ENCODE peak calls at places on chromosome 5, in ten cellular contexts. G, T, Q, A, S, D, F, V, U and K are unnamed samples.

GRCh38 chr5:115470921-115471320 is 73.7 kb downstream of the FEM1C start:
- DNase-seq in G (no peak), T (no peak), Q (no peak), A (no peak), S (no peak), D (no peak), F (no peak), V (no peak), U (no peak), K (no peak)

GRCh38 chr5:7518947-7519560 is 123.1 kb downstream of the ADCY2 start:
- DNase-seq in G (peak; percentile 39), T (no peak), Q (no peak), A (no peak), S (no peak), D (no peak), F (no peak), V (no peak), U (no peak), K (no peak)

GRCh38 chr5:152464048-152464447 is 59.0 kb upstream of the NMUR2 start:
- DNase-seq in G (no peak), T (no peak), Q (no peak), A (no peak), S (no peak), D (no peak), F (no peak), V (no peak), U (no peak), K (no peak)

GRCh38 chr5:56476487-56476856 is 243.3 kb upstream of the ANKRD55 start:
- DNase-seq in G (no peak), T (no peak), Q (no peak), A (no peak), S (no peak), D (no peak), F (no peak), V (no peak), U (no peak), K (no peak)

GRCh38 chr5:145068696-145069095 is 766.4 kb downstream of the PRELID2 start:
- DNase-seq in G (no peak), T (no peak), Q (no peak), A (no peak), S (no peak), D (no peak), F (no peak), V (no peak), U (no peak), K (no peak)

GRCh38 chr5:57042524-57042931 is 90.6 kb upstream of the MIER3 start:
- DNase-seq in G (no peak), T (no peak), Q (no peak), A (no peak), S (no peak), D (no peak), F (no peak), V (no peak), U (no peak), K (no peak)

GRCh38 chr5:181189962-181190710 is 14.9 kb downstream of the TRIM7 start:
- DNase-seq in G (peak; percentile 50), T (no peak), Q (no peak), A (no peak), S (no peak), D (no peak), F (no peak), V (no peak), U (no peak), K (no peak)

GRCh38 chr5:148306446-148306845 is 5.8 kb upstream of the SPINK7 start:
- DNase-seq in G (no peak), T (no peak), Q (no peak), A (no peak), S (no peak), D (no peak), F (no peak), V (no peak), U (no peak), K (no peak)

GRCh38 chr5:68518286-68518685 is 302.7 kb downstream of the PIK3R1 start:
- DNase-seq in G (no peak), T (no peak), Q (no peak), A (no peak), S (no peak), D (no peak), F (no peak), V (no peak), U (no peak), K (no peak)

GRCh38 chr5:10567781-10568321 is 4.0 kb downstream of the ANKRD33B start:
- DNase-seq in G (no peak), T (no peak), Q (peak; percentile 48), A (no peak), S (no peak), D (no peak), F (no peak), V (peak; percentile 59), U (no peak), K (no peak)

GRCh38 chr5:128470663-128471062 is 67.4 kb downstream of the FBN2 start:
- DNase-seq in G (no peak), T (no peak), Q (no peak), A (no peak), S (no peak), D (no peak), F (no peak), V (no peak), U (no peak), K (no peak)

GRCh38 chr5:126913316-126913715 is 117.0 kb downstream of the MARCHF3 start:
- DNase-seq in G (no peak), T (no peak), Q (no peak), A (no peak), S (no peak), D (no peak), F (no peak), V (no peak), U (no peak), K (no peak)